ENCODE peak calls at places on chromosomes 6 and 20, in five cellular contexts. One of them, this sample, is unnamed. For H3K4me1, the result is how much of the 10 kb centered on the place peaks cover.

GRCh38 chr6:56091159-56091869 is 156.1 kb downstream of the COL21A1 start:
- DNase-seq in testis: no peak
- DNase-seq in body of pancreas: no peak
- DNase-seq in stomach: no peak
- DNase-seq in heart left ventricle: peak
- DNase-seq in this sample: no peak

GRCh38 chr20:44017905-44018683 is 103.4 kb downstream of the TOX2 start:
- DNase-seq in body of pancreas: peak
- DNase-seq in heart left ventricle: peak
- DNase-seq in stomach: peak
- DNase-seq in testis: peak
- DNase-seq in this sample: no peak

GRCh38 chr6:7769702-7770101 is 43.8 kb downstream of the BMP6 start:
- DNase-seq in heart left ventricle: no peak
- DNase-seq in stomach: no peak
- DNase-seq in body of pancreas: no peak
- DNase-seq in testis: no peak
- DNase-seq in this sample: no peak

GRCh38 chr6:151310852-151311767 is 71.3 kb downstream of the AKAP12 start:
- DNase-seq in stomach: no peak
- DNase-seq in heart left ventricle: no peak
- DNase-seq in testis: peak
- DNase-seq in body of pancreas: no peak
- DNase-seq in this sample: no peak

GRCh38 chr20:20525214-20525613 is 157.3 kb downstream of the INSM1 start:
- DNase-seq in testis: no peak
- DNase-seq in heart left ventricle: no peak
- DNase-seq in stomach: no peak
- DNase-seq in body of pancreas: no peak
- DNase-seq in this sample: no peak

GRCh38 chr6:75115501-75115900 is 90.4 kb downstream of the COL12A1 start:
- DNase-seq in heart left ventricle: no peak
- DNase-seq in stomach: no peak
- DNase-seq in body of pancreas: no peak
- DNase-seq in testis: no peak
- DNase-seq in this sample: no peak

GRCh38 chr6:53547166-53547814 is 2.4 kb upstream of the GCLC start:
- DNase-seq in testis: no peak
- DNase-seq in heart left ventricle: no peak
- DNase-seq in stomach: no peak
- DNase-seq in body of pancreas: peak
- DNase-seq in this sample: no peak

GRCh38 chr6:35566794-35567193 is 54.1 kb upstream of the TULP1 start:
- DNase-seq in body of pancreas: no peak
- DNase-seq in testis: no peak
- DNase-seq in heart left ventricle: no peak
- DNase-seq in stomach: no peak
- DNase-seq in this sample: no peak

GRCh38 chr6:11650297-11650696 is 112.7 kb downstream of the TMEM170B start:
- DNase-seq in testis: no peak
- DNase-seq in stomach: no peak
- DNase-seq in heart left ventricle: peak
- DNase-seq in body of pancreas: no peak
- DNase-seq in this sample: no peak

GRCh38 chr6:157271911-157272310 is 51.4 kb downstream of the TMEM242 start:
- DNase-seq in heart left ventricle: no peak
- DNase-seq in stomach: no peak
- DNase-seq in testis: no peak
- DNase-seq in body of pancreas: no peak
- DNase-seq in this sample: no peak

GRCh38 chr6:39137235-39137634 is 22.2 kb upstream of the SAYSD1 start:
- DNase-seq in testis: peak
- DNase-seq in heart left ventricle: peak
- DNase-seq in stomach: peak
- DNase-seq in body of pancreas: peak
- DNase-seq in this sample: no peak

GRCh38 chr6:24777227-24777626 is 2.5 kb downstream of the GMNN start:
- DNase-seq in testis: no peak
- DNase-seq in heart left ventricle: no peak
- DNase-seq in stomach: no peak
- DNase-seq in body of pancreas: no peak
- DNase-seq in this sample: no peak

GRCh38 chr6:78670802-78671201 is 196.5 kb upstream of the IRAK1BP1 start:
- DNase-seq in body of pancreas: no peak
- DNase-seq in heart left ventricle: no peak
- DNase-seq in testis: no peak
- DNase-seq in stomach: no peak
- DNase-seq in this sample: no peak

GRCh38 chr20:38222231-38222922 is 38.2 kb downstream of the KIAA1755 start:
- DNase-seq in stomach: peak
- DNase-seq in heart left ventricle: peak
- DNase-seq in body of pancreas: peak
- DNase-seq in testis: peak
- DNase-seq in this sample: peak

GRCh38 chr6:132512638-132513632 is at the start of gene STX7:
- DNase-seq in testis: peak
- DNase-seq in stomach: peak
- DNase-seq in heart left ventricle: peak
- DNase-seq in body of pancreas: peak
- DNase-seq in this sample: peak
- TF ChIP-seq POLR2A in testis: peak
- TF ChIP-seq POLR2A in stomach: no peak
- TF ChIP-seq POLR2A in heart left ventricle: no peak
- TF ChIP-seq POLR2A in body of pancreas: peak
- TF ChIP-seq POLR2A in this sample: peak

DNA sequence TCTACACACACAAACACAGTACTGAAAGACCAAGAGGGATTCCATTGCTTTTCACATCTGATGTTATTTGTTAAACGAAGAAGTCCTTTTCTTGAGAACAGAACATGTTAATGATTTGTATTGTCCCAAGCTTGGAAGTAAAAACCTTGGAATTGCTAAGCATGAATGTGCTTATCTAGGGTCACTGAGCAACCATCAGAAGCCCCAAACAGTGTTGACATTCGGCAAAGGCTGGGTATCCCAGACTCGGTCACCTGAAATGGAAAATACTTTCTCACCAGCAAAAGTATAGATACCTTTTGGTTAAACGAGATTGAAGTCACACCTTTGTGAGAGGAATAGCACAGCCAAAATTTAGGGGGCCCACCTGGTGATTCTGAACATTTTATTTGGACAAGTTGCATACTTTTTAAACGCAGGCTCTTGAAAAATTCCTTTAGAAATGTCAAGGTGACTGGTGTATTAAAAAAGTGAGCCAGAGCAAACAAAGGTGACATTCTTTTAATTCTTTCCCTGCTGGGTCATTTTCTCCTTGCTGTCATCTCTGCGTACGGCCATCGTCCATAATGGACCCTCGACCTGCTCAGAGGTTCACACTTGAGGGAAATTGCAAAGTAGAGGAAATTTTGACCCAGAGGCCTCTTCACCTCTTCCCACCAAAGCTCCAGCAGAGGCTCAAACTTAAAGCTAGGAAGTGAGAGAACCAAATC is 95.8 kb upstream of the FOXA2 start:
- DNase-seq in testis: no peak
- DNase-seq in body of pancreas: no peak
- DNase-seq in stomach: no peak
- DNase-seq in heart left ventricle: no peak
- DNase-seq in this sample: no peak
- H3K4me3 ChIP-seq in testis: no peak
- H3K4me3 ChIP-seq in body of pancreas: no peak
- H3K4me3 ChIP-seq in stomach: no peak
- H3K4me3 ChIP-seq in heart left ventricle: no peak
- H3K4me3 ChIP-seq in this sample: no peak

GRCh38 chr6:42784739-42785498 is 3.1 kb downstream of the BICRAL start:
- DNase-seq in testis: no peak
- DNase-seq in body of pancreas: peak
- DNase-seq in stomach: no peak
- DNase-seq in heart left ventricle: no peak
- DNase-seq in this sample: no peak
- H3K4me1 ChIP-seq in testis: under half
- H3K4me1 ChIP-seq in body of pancreas: half or more
- H3K4me1 ChIP-seq in stomach: under half
- H3K4me1 ChIP-seq in heart left ventricle: under half
- H3K4me1 ChIP-seq in this sample: under half

GRCh38 chr6:111482959-111483735 is at the start of gene REV3L:
- DNase-seq in testis: peak
- DNase-seq in body of pancreas: peak
- DNase-seq in stomach: peak
- DNase-seq in heart left ventricle: peak
- DNase-seq in this sample: peak
- TF ChIP-seq POLR2A in testis: peak
- TF ChIP-seq POLR2A in body of pancreas: peak
- TF ChIP-seq POLR2A in stomach: peak
- TF ChIP-seq POLR2A in heart left ventricle: no peak
- TF ChIP-seq POLR2A in this sample: no peak

GRCh38 chr6:20907486-20908071 is 373.3 kb downstream of the CDKAL1 start:
- DNase-seq in testis: no peak
- DNase-seq in heart left ventricle: no peak
- DNase-seq in stomach: no peak
- DNase-seq in body of pancreas: no peak
- DNase-seq in this sample: no peak
- H3K4me3 ChIP-seq in testis: no peak
- H3K4me3 ChIP-seq in heart left ventricle: no peak
- H3K4me3 ChIP-seq in stomach: no peak
- H3K4me3 ChIP-seq in body of pancreas: no peak
- H3K4me3 ChIP-seq in this sample: no peak

GRCh38 chr6:127868338-127868737 is 32.5 kb downstream of the THEMIS start:
- DNase-seq in body of pancreas: no peak
- DNase-seq in stomach: no peak
- DNase-seq in testis: no peak
- DNase-seq in heart left ventricle: no peak
- DNase-seq in this sample: no peak
- H3K4me1 ChIP-seq in body of pancreas: under half
- H3K4me1 ChIP-seq in stomach: under half
- H3K4me1 ChIP-seq in testis: under half
- H3K4me1 ChIP-seq in heart left ventricle: under half
- H3K4me1 ChIP-seq in this sample: under half

GRCh38 chr6:37696841-37697735 is 595 bp downstream of the MDGA1 start:
- DNase-seq in heart left ventricle: no peak
- DNase-seq in stomach: peak
- DNase-seq in body of pancreas: no peak
- DNase-seq in testis: no peak
- DNase-seq in this sample: peak
- TF ChIP-seq POLR2A in heart left ventricle: no peak
- TF ChIP-seq POLR2A in stomach: no peak
- TF ChIP-seq POLR2A in body of pancreas: no peak
- TF ChIP-seq POLR2A in testis: no peak
- TF ChIP-seq POLR2A in this sample: no peak

DNA sequence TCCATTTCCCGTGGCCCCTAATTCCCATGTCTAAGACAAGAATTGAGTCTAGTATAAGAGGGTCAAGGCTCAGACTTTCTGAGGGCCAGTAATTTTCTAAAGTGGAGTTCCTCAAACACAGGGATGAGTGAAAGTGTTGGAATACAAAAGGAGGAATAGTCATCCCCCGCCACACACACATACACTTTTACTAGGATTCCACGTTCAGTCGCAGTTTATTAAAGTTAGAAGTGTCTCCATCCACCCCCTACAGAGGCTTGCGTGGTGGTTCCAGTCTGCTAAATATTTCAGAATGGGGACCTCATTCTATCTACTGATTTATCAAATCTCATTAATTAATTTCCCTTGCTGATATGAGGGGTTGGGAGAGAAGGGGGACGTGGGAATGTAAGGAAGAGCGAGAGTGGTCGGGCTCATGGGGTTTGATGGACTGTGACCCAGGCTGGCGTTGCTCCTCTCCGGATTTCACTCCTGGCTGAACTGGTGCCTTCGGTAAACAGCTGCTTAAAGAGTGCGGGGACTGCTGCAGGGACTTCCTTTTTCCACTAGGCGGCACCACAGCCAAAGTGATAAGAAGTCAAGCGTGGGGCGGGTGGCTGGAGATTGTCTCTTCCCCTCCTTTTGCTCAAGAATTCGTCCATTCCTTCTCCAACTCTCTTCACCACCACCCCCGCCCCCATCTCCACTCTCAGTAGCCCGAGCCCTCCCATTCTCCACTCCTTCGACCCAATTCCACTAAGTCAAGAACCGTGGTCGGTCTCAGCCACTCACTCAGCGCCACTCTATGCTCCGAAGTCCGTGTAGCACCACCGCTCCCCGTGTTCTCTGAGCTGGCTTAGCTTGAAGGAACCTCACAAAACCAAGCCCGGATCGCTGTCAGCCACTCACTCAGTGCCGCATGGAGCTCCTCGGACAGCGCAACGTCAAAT is 9.9 kb downstream of the TRIM31 start:
- DNase-seq in heart left ventricle: peak
- DNase-seq in testis: peak
- DNase-seq in stomach: peak
- DNase-seq in body of pancreas: peak
- DNase-seq in this sample: peak
- H3K4me3 ChIP-seq in heart left ventricle: peak
- H3K4me3 ChIP-seq in testis: peak
- H3K4me3 ChIP-seq in stomach: peak
- H3K4me3 ChIP-seq in body of pancreas: no peak
- H3K4me3 ChIP-seq in this sample: peak

DNA sequence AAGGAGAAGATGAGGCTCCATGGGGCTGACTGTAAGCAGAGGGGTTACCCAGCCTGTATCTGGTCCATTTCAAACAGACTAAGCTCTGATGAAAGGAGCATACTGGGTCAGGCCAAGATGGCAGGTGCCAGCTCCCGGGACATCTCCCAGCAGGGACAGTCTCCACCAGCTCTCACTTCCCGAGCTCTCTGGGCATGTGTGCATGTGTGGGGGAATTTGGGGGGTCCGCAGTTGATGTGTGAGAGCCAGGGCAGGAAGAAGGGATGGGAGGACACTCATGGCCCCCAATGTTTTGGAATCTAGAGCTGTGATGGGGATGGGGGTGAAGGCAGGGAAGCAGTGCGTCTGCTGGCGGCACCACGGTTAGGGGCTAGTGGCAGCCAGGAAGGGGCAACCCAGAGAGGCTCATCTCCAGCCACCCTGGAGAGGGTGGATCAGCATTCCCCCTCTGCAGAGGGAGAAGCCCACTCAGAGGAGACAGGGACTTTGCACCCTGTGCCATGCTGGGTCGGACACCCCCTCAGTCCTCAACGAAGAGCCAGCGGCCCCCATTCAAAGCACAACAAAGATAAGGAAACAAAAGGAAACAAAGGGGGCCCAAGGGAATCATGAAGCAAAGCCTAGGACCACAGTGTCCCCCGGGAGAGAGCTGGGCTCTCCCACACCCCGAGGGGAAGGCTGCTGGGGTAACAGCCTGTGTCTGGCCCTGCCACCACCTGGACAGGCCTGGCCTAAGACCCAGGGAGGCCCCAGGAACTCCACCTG is 52.4 kb downstream of the DSTN start:
- DNase-seq in testis: no peak
- DNase-seq in heart left ventricle: no peak
- DNase-seq in body of pancreas: peak
- DNase-seq in stomach: peak
- DNase-seq in this sample: no peak
- H3K4me1 ChIP-seq in testis: under half
- H3K4me1 ChIP-seq in heart left ventricle: under half
- H3K4me1 ChIP-seq in body of pancreas: under half
- H3K4me1 ChIP-seq in stomach: under half
- H3K4me1 ChIP-seq in this sample: under half

DNA sequence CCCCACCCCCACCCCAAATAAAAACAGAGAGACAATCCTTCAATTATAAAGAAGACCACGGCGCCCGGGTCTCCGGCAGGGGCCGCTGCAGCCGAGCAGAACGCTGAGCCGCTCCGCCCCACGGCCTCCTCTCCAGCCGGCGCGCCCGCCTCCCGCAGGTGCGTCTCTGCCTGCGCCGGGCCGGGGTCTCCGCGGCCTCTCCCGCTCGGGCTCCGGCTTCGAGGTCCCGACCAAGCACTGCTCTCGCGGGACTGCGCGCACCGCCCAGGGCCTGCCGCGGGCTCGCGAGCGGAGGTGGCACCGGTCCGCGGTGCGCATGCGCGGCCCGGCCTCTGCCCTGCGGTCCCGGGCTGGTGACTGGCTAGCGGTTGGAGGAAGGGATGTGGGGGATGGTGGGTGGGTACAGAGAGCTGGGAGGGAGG is 241 bp upstream of the SIRT5 start:
- DNase-seq in body of pancreas: peak
- DNase-seq in stomach: peak
- DNase-seq in heart left ventricle: peak
- DNase-seq in testis: peak
- DNase-seq in this sample: peak
- TF ChIP-seq POLR2A in body of pancreas: no peak
- TF ChIP-seq POLR2A in stomach: no peak
- TF ChIP-seq POLR2A in heart left ventricle: no peak
- TF ChIP-seq POLR2A in testis: peak
- TF ChIP-seq POLR2A in this sample: peak